ENCODE peak calls at places on chromosomes 11 and 22, in eight cellular contexts. One of them, this sample, is unnamed.

GRCh38 chr11:125892071-125892470 is 4.6 kb downstream of the HYLS1 start:
- DNase-seq in OCI-LY7: no peak
- DNase-seq in cardiac muscle cell: no peak
- DNase-seq in prostate gland: no peak
- DNase-seq in heart right ventricle: no peak
- DNase-seq in CD8-positive, alpha-beta memory T cell: no peak
- DNase-seq in lower lobe of right lung: no peak
- DNase-seq in HL-60: no peak
- DNase-seq in this sample: no peak

GRCh38 chr11:60899021-60899936 is 7.1 kb downstream of the PRPF19 start:
- DNase-seq in OCI-LY7: peak; percentile 51
- DNase-seq in cardiac muscle cell: peak; percentile 62
- DNase-seq in prostate gland: peak; percentile 46
- DNase-seq in heart right ventricle: no peak
- DNase-seq in CD8-positive, alpha-beta memory T cell: peak; percentile 56
- DNase-seq in lower lobe of right lung: no peak
- DNase-seq in HL-60: no peak
- DNase-seq in this sample: no peak

GRCh38 chr11:111603633-111604130 is 1.4 kb downstream of the SIK2 start:
- DNase-seq in OCI-LY7: no peak
- DNase-seq in cardiac muscle cell: no peak
- DNase-seq in prostate gland: no peak
- DNase-seq in heart right ventricle: no peak
- DNase-seq in CD8-positive, alpha-beta memory T cell: no peak
- DNase-seq in lower lobe of right lung: no peak
- DNase-seq in HL-60: no peak
- DNase-seq in this sample: no peak

GRCh38 chr11:70145025-70145529 is 58.0 kb upstream of the FADD start:
- DNase-seq in OCI-LY7: no peak
- DNase-seq in cardiac muscle cell: no peak
- DNase-seq in prostate gland: no peak
- DNase-seq in heart right ventricle: no peak
- DNase-seq in CD8-positive, alpha-beta memory T cell: no peak
- DNase-seq in lower lobe of right lung: no peak
- DNase-seq in HL-60: no peak
- DNase-seq in this sample: no peak

GRCh38 chr22:41048791-41049717 is 43.3 kb upstream of the EP300 start:
- DNase-seq in OCI-LY7: no peak
- DNase-seq in cardiac muscle cell: peak; percentile 45
- DNase-seq in prostate gland: peak; percentile 36
- DNase-seq in heart right ventricle: peak; percentile 76
- DNase-seq in CD8-positive, alpha-beta memory T cell: no peak
- DNase-seq in lower lobe of right lung: peak; percentile 61
- DNase-seq in HL-60: no peak
- DNase-seq in this sample: peak; percentile 87

GRCh38 chr22:18954333-18954732 is 18.2 kb upstream of the PRODH start:
- DNase-seq in OCI-LY7: peak; percentile 57
- DNase-seq in cardiac muscle cell: peak; percentile 79
- DNase-seq in prostate gland: peak; percentile 58
- DNase-seq in heart right ventricle: peak; percentile 66
- DNase-seq in CD8-positive, alpha-beta memory T cell: peak; percentile 60
- DNase-seq in lower lobe of right lung: peak; percentile 83
- DNase-seq in HL-60: no peak
- DNase-seq in this sample: peak; percentile 71

GRCh38 chr11:75142714-75143419 is 8.0 kb upstream of the SLCO2B1 start:
- DNase-seq in OCI-LY7: peak; percentile 83
- DNase-seq in cardiac muscle cell: no peak
- DNase-seq in prostate gland: no peak
- DNase-seq in heart right ventricle: peak; percentile 68
- DNase-seq in CD8-positive, alpha-beta memory T cell: peak; percentile 78
- DNase-seq in lower lobe of right lung: peak; percentile 88
- DNase-seq in HL-60: peak; percentile 89
- DNase-seq in this sample: peak; percentile 72

GRCh38 chr22:49976439-49977175 is 16.0 kb downstream of the PIM3 start:
- DNase-seq in OCI-LY7: peak; percentile 44
- DNase-seq in cardiac muscle cell: no peak
- DNase-seq in prostate gland: no peak
- DNase-seq in heart right ventricle: no peak
- DNase-seq in CD8-positive, alpha-beta memory T cell: peak; percentile 53
- DNase-seq in lower lobe of right lung: no peak
- DNase-seq in HL-60: no peak
- DNase-seq in this sample: no peak

GRCh38 chr11:32913445-32913844 is 20.8 kb downstream of the QSER1 start:
- DNase-seq in OCI-LY7: no peak
- DNase-seq in cardiac muscle cell: no peak
- DNase-seq in prostate gland: no peak
- DNase-seq in heart right ventricle: no peak
- DNase-seq in CD8-positive, alpha-beta memory T cell: no peak
- DNase-seq in lower lobe of right lung: no peak
- DNase-seq in HL-60: no peak
- DNase-seq in this sample: no peak

GRCh38 chr22:19766506-19767426 is 6.2 kb downstream of the TBX1 start:
- DNase-seq in OCI-LY7: peak; percentile 60
- DNase-seq in cardiac muscle cell: peak; percentile 50
- DNase-seq in prostate gland: peak; percentile 45
- DNase-seq in heart right ventricle: peak; percentile 51
- DNase-seq in CD8-positive, alpha-beta memory T cell: peak; percentile 58
- DNase-seq in lower lobe of right lung: peak; percentile 81
- DNase-seq in HL-60: peak; percentile 63
- DNase-seq in this sample: peak; percentile 32

GRCh38 chr11:12079726-12080556 is 30.4 kb upstream of the MICAL2 start:
- DNase-seq in OCI-LY7: no peak
- DNase-seq in cardiac muscle cell: no peak
- DNase-seq in prostate gland: no peak
- DNase-seq in heart right ventricle: peak; percentile 48
- DNase-seq in CD8-positive, alpha-beta memory T cell: no peak
- DNase-seq in lower lobe of right lung: no peak
- DNase-seq in HL-60: no peak
- DNase-seq in this sample: peak; percentile 54

GRCh38 chr11:67409261-67409666 is 5.4 kb downstream of the TBC1D10C start:
- DNase-seq in OCI-LY7: peak; percentile 95
- DNase-seq in cardiac muscle cell: no peak
- DNase-seq in prostate gland: no peak
- DNase-seq in heart right ventricle: no peak
- DNase-seq in CD8-positive, alpha-beta memory T cell: peak; percentile 89
- DNase-seq in lower lobe of right lung: no peak
- DNase-seq in HL-60: no peak
- DNase-seq in this sample: no peak

GRCh38 chr22:28442264-28442950 is 237.2 kb downstream of the TTC28 start:
- DNase-seq in OCI-LY7: peak; percentile 63
- DNase-seq in cardiac muscle cell: peak; percentile 93
- DNase-seq in prostate gland: peak; percentile 58
- DNase-seq in heart right ventricle: peak; percentile 83
- DNase-seq in CD8-positive, alpha-beta memory T cell: peak; percentile 53
- DNase-seq in lower lobe of right lung: peak; percentile 88
- DNase-seq in HL-60: no peak
- DNase-seq in this sample: peak; percentile 88

GRCh38 chr11:86202013-86202336 is 42.6 kb upstream of the EED start:
- DNase-seq in OCI-LY7: peak; percentile 37
- DNase-seq in cardiac muscle cell: no peak
- DNase-seq in prostate gland: no peak
- DNase-seq in heart right ventricle: no peak
- DNase-seq in CD8-positive, alpha-beta memory T cell: no peak
- DNase-seq in lower lobe of right lung: no peak
- DNase-seq in HL-60: peak; percentile 40
- DNase-seq in this sample: no peak

GRCh38 chr11:61362542-61362875 is 335 bp downstream of the TMEM138 start:
- DNase-seq in OCI-LY7: peak; percentile 47
- DNase-seq in cardiac muscle cell: peak; percentile 55
- DNase-seq in prostate gland: no peak
- DNase-seq in heart right ventricle: no peak
- DNase-seq in CD8-positive, alpha-beta memory T cell: peak; percentile 61
- DNase-seq in lower lobe of right lung: no peak
- DNase-seq in HL-60: no peak
- DNase-seq in this sample: peak; percentile 19

GRCh38 chr22:40525250-40525884 is 111.2 kb downstream of the MRTFA start:
- DNase-seq in OCI-LY7: peak; percentile 72
- DNase-seq in cardiac muscle cell: peak; percentile 39
- DNase-seq in prostate gland: no peak
- DNase-seq in heart right ventricle: peak; percentile 50
- DNase-seq in CD8-positive, alpha-beta memory T cell: peak; percentile 71
- DNase-seq in lower lobe of right lung: peak; percentile 65
- DNase-seq in HL-60: peak; percentile 55
- DNase-seq in this sample: peak; percentile 54

GRCh38 chr22:40512426-40513136 is 123.9 kb downstream of the MRTFA start:
- DNase-seq in OCI-LY7: no peak
- DNase-seq in cardiac muscle cell: no peak
- DNase-seq in prostate gland: no peak
- DNase-seq in heart right ventricle: no peak
- DNase-seq in CD8-positive, alpha-beta memory T cell: no peak
- DNase-seq in lower lobe of right lung: no peak
- DNase-seq in HL-60: no peak
- DNase-seq in this sample: no peak

DNA sequence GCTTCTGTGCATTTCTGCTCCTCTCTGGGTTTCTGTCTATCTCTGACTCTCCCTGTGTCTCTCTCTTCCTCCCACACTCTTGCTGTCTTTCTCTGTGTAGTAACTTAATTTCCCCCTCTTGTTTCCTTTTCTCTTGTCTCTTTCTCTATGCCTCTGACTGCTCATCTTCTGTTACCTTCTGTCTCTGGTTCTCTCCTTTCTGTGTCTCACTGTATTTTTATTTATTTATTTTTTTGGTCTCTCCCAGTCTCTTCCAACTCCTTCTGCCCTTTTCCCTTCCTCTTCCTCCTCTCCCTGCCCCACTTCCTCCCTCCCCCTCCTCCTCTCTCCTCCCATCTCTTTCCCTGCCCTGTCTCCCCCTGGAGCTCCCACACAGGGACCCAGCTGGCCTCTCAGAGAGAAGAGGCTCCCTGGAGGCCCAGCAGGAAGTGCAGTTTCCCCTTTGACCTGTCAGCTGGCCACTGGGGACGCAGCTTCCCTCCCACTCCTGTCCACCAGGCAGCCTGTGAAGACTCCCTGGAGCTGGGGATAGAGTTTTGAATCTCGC is 38.3 kb upstream of the MYH9 start:
- DNase-seq in OCI-LY7: no peak
- DNase-seq in cardiac muscle cell: peak; percentile 55
- DNase-seq in prostate gland: no peak
- DNase-seq in heart right ventricle: peak; percentile 76
- DNase-seq in CD8-positive, alpha-beta memory T cell: no peak
- DNase-seq in lower lobe of right lung: peak; percentile 65
- DNase-seq in HL-60: no peak
- DNase-seq in this sample: no peak
- H3K27ac ChIP-seq in OCI-LY7: no peak overlapping the region
- H3K27ac ChIP-seq in cardiac muscle cell: peak overlapping the region; percentile 92
- H3K27ac ChIP-seq in prostate gland: no peak overlapping the region
- H3K27ac ChIP-seq in heart right ventricle: no peak overlapping the region
- H3K27ac ChIP-seq in CD8-positive, alpha-beta memory T cell: no peak overlapping the region
- H3K27ac ChIP-seq in lower lobe of right lung: peak overlapping the region; percentile 31
- H3K27ac ChIP-seq in HL-60: peak overlapping the region; percentile 58
- H3K27ac ChIP-seq in this sample: no peak overlapping the region

GRCh38 chr11:22084564-22084963 is 108.3 kb upstream of the ANO5 start:
- DNase-seq in OCI-LY7: no peak
- DNase-seq in cardiac muscle cell: no peak
- DNase-seq in prostate gland: no peak
- DNase-seq in heart right ventricle: no peak
- DNase-seq in CD8-positive, alpha-beta memory T cell: no peak
- DNase-seq in lower lobe of right lung: no peak
- DNase-seq in HL-60: no peak
- DNase-seq in this sample: no peak
- H3K27ac ChIP-seq in OCI-LY7: no peak overlapping the region
- H3K27ac ChIP-seq in cardiac muscle cell: peak overlapping the region; percentile 78
- H3K27ac ChIP-seq in prostate gland: no peak overlapping the region
- H3K27ac ChIP-seq in heart right ventricle: no peak overlapping the region
- H3K27ac ChIP-seq in CD8-positive, alpha-beta memory T cell: no peak overlapping the region
- H3K27ac ChIP-seq in lower lobe of right lung: no peak overlapping the region
- H3K27ac ChIP-seq in HL-60: no peak overlapping the region
- H3K27ac ChIP-seq in this sample: no peak overlapping the region

DNA sequence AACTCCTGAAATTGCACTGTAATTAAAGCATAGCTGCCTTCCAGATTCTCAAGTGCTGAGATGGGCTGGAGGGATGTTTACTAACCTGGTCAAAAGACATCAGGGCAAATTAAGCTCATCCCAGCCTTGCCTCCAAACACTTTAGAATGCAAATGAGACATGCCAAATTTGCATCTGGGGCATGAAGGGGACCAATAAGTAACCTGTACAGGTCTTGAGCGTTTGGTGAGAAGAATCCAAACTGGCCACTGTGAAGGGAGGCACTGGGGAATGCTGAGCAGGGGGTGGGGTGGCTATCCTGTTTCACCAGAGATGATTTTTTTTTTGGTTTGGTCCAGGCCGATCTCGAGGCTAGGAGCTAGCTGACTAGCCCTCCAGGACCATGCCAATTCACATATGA is 38.3 kb upstream of the ADA2 start:
- DNase-seq in OCI-LY7: peak; percentile 67
- DNase-seq in cardiac muscle cell: no peak
- DNase-seq in prostate gland: no peak
- DNase-seq in heart right ventricle: no peak
- DNase-seq in CD8-positive, alpha-beta memory T cell: no peak
- DNase-seq in lower lobe of right lung: no peak
- DNase-seq in HL-60: no peak
- DNase-seq in this sample: no peak
- H3K27ac ChIP-seq in OCI-LY7: peak overlapping the region; percentile 84
- H3K27ac ChIP-seq in cardiac muscle cell: peak overlapping the region; percentile 73
- H3K27ac ChIP-seq in prostate gland: peak overlapping the region; percentile 62
- H3K27ac ChIP-seq in heart right ventricle: peak overlapping the region; percentile 9
- H3K27ac ChIP-seq in CD8-positive, alpha-beta memory T cell: no peak overlapping the region
- H3K27ac ChIP-seq in lower lobe of right lung: no peak overlapping the region
- H3K27ac ChIP-seq in HL-60: no peak overlapping the region
- H3K27ac ChIP-seq in this sample: no peak overlapping the region

GRCh38 chr11:1228183-1228821 is 5.4 kb downstream of the MUC5B start:
- DNase-seq in OCI-LY7: no peak
- DNase-seq in cardiac muscle cell: no peak
- DNase-seq in prostate gland: no peak
- DNase-seq in heart right ventricle: peak; percentile 6
- DNase-seq in CD8-positive, alpha-beta memory T cell: peak; percentile 45
- DNase-seq in lower lobe of right lung: peak; percentile 42
- DNase-seq in HL-60: no peak
- DNase-seq in this sample: no peak
- H3K27ac ChIP-seq in OCI-LY7: no peak overlapping the region
- H3K27ac ChIP-seq in cardiac muscle cell: no peak overlapping the region
- H3K27ac ChIP-seq in prostate gland: no peak overlapping the region
- H3K27ac ChIP-seq in heart right ventricle: no peak overlapping the region
- H3K27ac ChIP-seq in CD8-positive, alpha-beta memory T cell: no peak overlapping the region
- H3K27ac ChIP-seq in lower lobe of right lung: no peak overlapping the region
- H3K27ac ChIP-seq in HL-60: no peak overlapping the region
- H3K27ac ChIP-seq in this sample: no peak overlapping the region

DNA sequence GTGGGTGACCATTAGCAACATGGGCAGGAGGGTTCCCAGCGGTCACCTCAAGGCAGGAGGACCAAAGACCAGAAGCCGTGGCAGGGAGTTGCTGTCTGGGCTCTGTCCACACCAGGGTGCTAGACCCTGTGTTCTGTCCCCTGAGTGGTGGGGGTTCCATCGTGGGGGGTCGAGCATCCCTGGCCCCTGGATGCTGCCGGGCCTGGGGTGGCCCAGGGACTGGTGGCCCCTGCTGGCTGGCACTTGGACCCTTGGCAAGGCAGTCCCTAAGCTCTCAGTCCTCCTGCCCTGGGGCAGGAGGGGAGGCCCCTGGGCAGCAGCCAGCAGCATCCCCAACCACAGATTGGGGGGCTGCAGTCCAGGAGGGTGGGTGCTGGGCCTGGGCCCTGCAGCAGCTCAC is 13.4 kb upstream of the ARHGAP8 start:
- DNase-seq in OCI-LY7: no peak
- DNase-seq in cardiac muscle cell: no peak
- DNase-seq in prostate gland: no peak
- DNase-seq in heart right ventricle: no peak
- DNase-seq in CD8-positive, alpha-beta memory T cell: no peak
- DNase-seq in lower lobe of right lung: no peak
- DNase-seq in HL-60: no peak
- DNase-seq in this sample: no peak
- H3K27ac ChIP-seq in OCI-LY7: no peak overlapping the region
- H3K27ac ChIP-seq in cardiac muscle cell: no peak overlapping the region
- H3K27ac ChIP-seq in prostate gland: no peak overlapping the region
- H3K27ac ChIP-seq in heart right ventricle: no peak overlapping the region
- H3K27ac ChIP-seq in CD8-positive, alpha-beta memory T cell: no peak overlapping the region
- H3K27ac ChIP-seq in lower lobe of right lung: no peak overlapping the region
- H3K27ac ChIP-seq in HL-60: no peak overlapping the region
- H3K27ac ChIP-seq in this sample: no peak overlapping the region

GRCh38 chr11:3642071-3642951 is 519 bp upstream of the ART5 start:
- DNase-seq in OCI-LY7: no peak
- DNase-seq in cardiac muscle cell: peak; percentile 97
- DNase-seq in prostate gland: peak; percentile 76
- DNase-seq in heart right ventricle: peak; percentile 86
- DNase-seq in CD8-positive, alpha-beta memory T cell: peak; percentile 72
- DNase-seq in lower lobe of right lung: peak; percentile 88
- DNase-seq in HL-60: no peak
- DNase-seq in this sample: peak; percentile 76
- H3K27ac ChIP-seq in OCI-LY7: no peak overlapping the region
- H3K27ac ChIP-seq in cardiac muscle cell: peak overlapping the region; percentile 92
- H3K27ac ChIP-seq in prostate gland: no peak overlapping the region
- H3K27ac ChIP-seq in heart right ventricle: peak overlapping the region; percentile 85
- H3K27ac ChIP-seq in CD8-positive, alpha-beta memory T cell: peak overlapping the region; percentile 47
- H3K27ac ChIP-seq in lower lobe of right lung: peak overlapping the region; percentile 73
- H3K27ac ChIP-seq in HL-60: no peak overlapping the region
- H3K27ac ChIP-seq in this sample: no peak overlapping the region

This sample was measured in adrenal gland.